ENCODE peak calls at places on chromosomes 7 and 10, in six cellular contexts. One of them, this sample, is unnamed.

GRCh38 chr10:9922123-9922685 is 1095.5 kb upstream of the CELF2 start:
- DNase-seq in endothelial cell: no peak
- DNase-seq in CD4-positive, alpha-beta T cell: no peak
- DNase-seq in HS-5: no peak
- DNase-seq in amygdala: no peak
- DNase-seq in hippocampal formation: peak; percentile 3
- DNase-seq in this sample: no peak

GRCh38 chr7:78437118-78437517 is 638.5 kb downstream of the PHTF2 start:
- DNase-seq in endothelial cell: no peak
- DNase-seq in CD4-positive, alpha-beta T cell: no peak
- DNase-seq in HS-5: peak; percentile 39
- DNase-seq in amygdala: no peak
- DNase-seq in hippocampal formation: no peak
- DNase-seq in this sample: peak; percentile 76

GRCh38 chr10:69786791-69787190 is 14.9 kb upstream of the COL13A1 start:
- DNase-seq in endothelial cell: peak; percentile 21
- DNase-seq in CD4-positive, alpha-beta T cell: no peak
- DNase-seq in HS-5: no peak
- DNase-seq in amygdala: no peak
- DNase-seq in hippocampal formation: no peak
- DNase-seq in this sample: peak; percentile 55

GRCh38 chr7:71843677-71844076 is 568.5 kb downstream of the CALN1 start:
- DNase-seq in endothelial cell: no peak
- DNase-seq in CD4-positive, alpha-beta T cell: no peak
- DNase-seq in HS-5: no peak
- DNase-seq in amygdala: no peak
- DNase-seq in hippocampal formation: no peak
- DNase-seq in this sample: no peak

GRCh38 chr10:131474426-131474825 is 162.9 kb upstream of the TCERG1L start:
- DNase-seq in endothelial cell: no peak
- DNase-seq in CD4-positive, alpha-beta T cell: no peak
- DNase-seq in HS-5: no peak
- DNase-seq in amygdala: no peak
- DNase-seq in hippocampal formation: no peak
- DNase-seq in this sample: no peak

GRCh38 chr7:295155-296154 is 5.5 kb downstream of the FOXL3 start:
- DNase-seq in endothelial cell: no peak
- DNase-seq in CD4-positive, alpha-beta T cell: no peak
- DNase-seq in HS-5: no peak
- DNase-seq in amygdala: no peak
- DNase-seq in hippocampal formation: no peak
- DNase-seq in this sample: no peak

GRCh38 chr10:5467634-5468255 is 31.6 kb downstream of the CALML5 start:
- DNase-seq in endothelial cell: no peak
- DNase-seq in CD4-positive, alpha-beta T cell: no peak
- DNase-seq in HS-5: no peak
- DNase-seq in amygdala: no peak
- DNase-seq in hippocampal formation: no peak
- DNase-seq in this sample: no peak

GRCh38 chr10:5659702-5660528 is 6.5 kb downstream of the ASB13 start:
- DNase-seq in endothelial cell: no peak
- DNase-seq in CD4-positive, alpha-beta T cell: no peak
- DNase-seq in HS-5: no peak
- DNase-seq in amygdala: no peak
- DNase-seq in hippocampal formation: no peak
- DNase-seq in this sample: peak; percentile 78

GRCh38 chr10:35092851-35093250 is 2.7 kb upstream of the CUL2 start:
- DNase-seq in endothelial cell: no peak
- DNase-seq in CD4-positive, alpha-beta T cell: no peak
- DNase-seq in HS-5: no peak
- DNase-seq in amygdala: no peak
- DNase-seq in hippocampal formation: no peak
- DNase-seq in this sample: peak; percentile 2

GRCh38 chr10:77940627-77941026 is 14.1 kb upstream of the DLG5 start:
- DNase-seq in endothelial cell: no peak
- DNase-seq in CD4-positive, alpha-beta T cell: no peak
- DNase-seq in HS-5: no peak
- DNase-seq in amygdala: no peak
- DNase-seq in hippocampal formation: no peak
- DNase-seq in this sample: no peak

GRCh38 chr7:48803250-48803649 is 121.1 kb upstream of the CDC14C start:
- DNase-seq in endothelial cell: no peak
- DNase-seq in CD4-positive, alpha-beta T cell: no peak
- DNase-seq in HS-5: no peak
- DNase-seq in amygdala: no peak
- DNase-seq in hippocampal formation: no peak
- DNase-seq in this sample: no peak

GRCh38 chr10:2852574-2853323 is 214.6 kb upstream of the PFKP start:
- DNase-seq in endothelial cell: no peak
- DNase-seq in CD4-positive, alpha-beta T cell: no peak
- DNase-seq in HS-5: no peak
- DNase-seq in amygdala: no peak
- DNase-seq in hippocampal formation: no peak
- DNase-seq in this sample: no peak

GRCh38 chr7:15687645-15688025 is 1.2 kb upstream of the MEOX2 start:
- DNase-seq in endothelial cell: peak; percentile 36
- DNase-seq in CD4-positive, alpha-beta T cell: no peak
- DNase-seq in HS-5: no peak
- DNase-seq in amygdala: no peak
- DNase-seq in hippocampal formation: no peak
- DNase-seq in this sample: no peak

GRCh38 chr7:88111136-88111748 is 108.6 kb downstream of the SRI start:
- DNase-seq in endothelial cell: no peak
- DNase-seq in CD4-positive, alpha-beta T cell: no peak
- DNase-seq in HS-5: peak; percentile 63
- DNase-seq in amygdala: no peak
- DNase-seq in hippocampal formation: no peak
- DNase-seq in this sample: peak; percentile 53

GRCh38 chr10:73906524-73907447 is 4.1 kb upstream of the PLAU start:
- DNase-seq in endothelial cell: no peak
- DNase-seq in CD4-positive, alpha-beta T cell: no peak
- DNase-seq in HS-5: peak; percentile 96
- DNase-seq in amygdala: no peak
- DNase-seq in hippocampal formation: no peak
- DNase-seq in this sample: peak; percentile 99

GRCh38 chr10:91598211-91598981 is 34.5 kb downstream of the PPP1R3C start:
- DNase-seq in endothelial cell: no peak
- DNase-seq in CD4-positive, alpha-beta T cell: no peak
- DNase-seq in HS-5: peak; percentile 68
- DNase-seq in amygdala: no peak
- DNase-seq in hippocampal formation: no peak
- DNase-seq in this sample: peak; percentile 83

GRCh38 chr7:22851140-22851539 is 28.5 kb upstream of the TOMM7 start:
- DNase-seq in endothelial cell: no peak
- DNase-seq in CD4-positive, alpha-beta T cell: no peak
- DNase-seq in HS-5: no peak
- DNase-seq in amygdala: no peak
- DNase-seq in hippocampal formation: no peak
- DNase-seq in this sample: no peak

GRCh38 chr7:84492128-84492527 is 297.5 kb upstream of the SEMA3A start:
- DNase-seq in endothelial cell: no peak
- DNase-seq in CD4-positive, alpha-beta T cell: no peak
- DNase-seq in HS-5: no peak
- DNase-seq in amygdala: no peak
- DNase-seq in hippocampal formation: no peak
- DNase-seq in this sample: no peak

This sample was measured in HCEC 1CT.